ENCODE peak calls at places on chromosomes 2 and 18, in seven cellular contexts. U is endothelial cell; K is prostate gland; B is ascending aorta; F is upper lobe of right lung; P is cardiac fibroblast; Z is activated CD8-positive, alpha-beta T cell treated with anti-CD3 and anti-CD28 coated beads for 36 hours. N is an unnamed sample.

GRCh38 chr18:13223341-13224148 is 5.0 kb downstream of the LDLRAD4 start:
- DNase-seq in Z (peak), F (no peak), U (no peak), B (no peak), P (no peak), K (no peak), N (no peak)

GRCh38 chr2:188675391-188676011 is 298.7 kb upstream of the COL3A1 start:
- DNase-seq in U (no peak), K (no peak), Z (no peak), F (no peak), B (no peak), P (peak), N (no peak)

GRCh38 chr2:102369866-102370265 is 14.3 kb downstream of the IL18R1 start:
- DNase-seq in B (no peak), K (no peak), U (no peak), P (no peak), Z (no peak), F (no peak), N (no peak)

GRCh38 chr2:10279946-10280463 is 22.7 kb upstream of the HPCAL1 start:
- DNase-seq in K (no peak), U (no peak), Z (no peak), P (no peak), B (no peak), F (peak), N (no peak)

GRCh38 chr2:1662606-1663180 is 81.6 kb downstream of the PXDN start:
- DNase-seq in F (no peak), P (no peak), B (no peak), K (no peak), U (no peak), Z (no peak), N (no peak)

GRCh38 chr2:12300927-12301326 is 415.8 kb upstream of the TRIB2 start:
- DNase-seq in Z (no peak), K (no peak), B (no peak), F (no peak), U (no peak), P (no peak), N (no peak)

GRCh38 chr18:68725341-68725740 is 10.4 kb upstream of the TMX3 start:
- DNase-seq in K (no peak), Z (no peak), U (no peak), F (no peak), P (no peak), B (no peak), N (no peak)

GRCh38 chr2:178328037-178328436 is 122.9 kb downstream of the PRKRA start:
- DNase-seq in B (no peak), Z (no peak), F (no peak), K (no peak), P (peak), U (no peak), N (no peak)

GRCh38 chr18:48815581-48816324 is 135.0 kb downstream of the SMAD7 start:
- DNase-seq in Z (no peak), U (no peak), F (peak), P (no peak), B (no peak), K (no peak), N (no peak)

GRCh38 chr2:101124684-101125366 is 26.4 kb downstream of the TBC1D8 start:
- DNase-seq in Z (no peak), U (no peak), F (peak), B (no peak), P (peak), K (no peak), N (no peak)

GRCh38 chr18:64134044-64134757 is 14.7 kb downstream of the LINC00305 start:
- DNase-seq in K (no peak), Z (no peak), B (no peak), U (no peak), P (no peak), F (no peak), N (no peak)

GRCh38 chr2:127608061-127609011 is 37.6 kb upstream of the GPR17 start:
- DNase-seq in U (no peak), B (no peak), P (no peak), F (peak), Z (no peak), K (no peak), N (no peak)

GRCh38 chr2:111168528-111168929 is 47.8 kb downstream of the BCL2L11 start:
- DNase-seq in U (no peak), Z (peak), F (no peak), B (no peak), P (peak), K (no peak), N (peak)

GRCh38 chr2:71187589-71187988 is 39.3 kb downstream of the PAIP2B start:
- DNase-seq in F (no peak), B (no peak), P (no peak), U (no peak), K (no peak), Z (no peak), N (no peak)

GRCh38 chr2:148999451-148999891 is 39.0 kb upstream of the LYPD6B start:
- DNase-seq in Z (no peak), K (peak), P (no peak), F (no peak), U (no peak), B (no peak), N (no peak)

GRCh38 chr2:70767094-70767698 is 804 bp downstream of the ADD2 start:
- DNase-seq in F (no peak), B (no peak), P (no peak), Z (peak), U (peak), K (no peak), N (peak)

GRCh38 chr2:217672472-217672871 is 330.3 kb downstream of the TNS1 start:
- DNase-seq in P (no peak), B (no peak), K (peak), U (no peak), Z (no peak), F (no peak), N (no peak)

GRCh38 chr2:15494877-15495276 is 66.3 kb downstream of the NBAS start:
- DNase-seq in Z (no peak), K (no peak), B (no peak), F (no peak), U (no peak), P (no peak), N (no peak)

GRCh38 chr2:176466918-176467452 is 197.7 kb downstream of the MTX2 start:
- DNase-seq in U (no peak), Z (no peak), P (no peak), K (no peak), B (no peak), F (no peak), N (no peak)

GRCh38 chr2:16442971-16443370 is 222.7 kb downstream of the CYRIA start:
- DNase-seq in F (no peak), P (no peak), B (no peak), K (no peak), U (no peak), Z (no peak), N (no peak)

GRCh38 chr2:51165534-51166260 is 133.8 kb upstream of the NRXN1 start:
- DNase-seq in F (no peak), P (no peak), U (no peak), Z (no peak), K (no peak), B (no peak), N (no peak)

GRCh38 chr18:25866331-25866730 is 224.1 kb downstream of the SS18 start:
- DNase-seq in U (no peak), F (no peak), B (no peak), Z (no peak), K (no peak), P (no peak), N (no peak)

GRCh38 chr2:5672749-5673147 is 19.4 kb upstream of the SOX11 start:
- DNase-seq in B (no peak), P (no peak), F (no peak), K (no peak), U (no peak), Z (no peak), N (no peak)

GRCh38 chr2:225996477-225996858 is 597.0 kb downstream of the NYAP2 start:
- DNase-seq in U (no peak), K (no peak), P (no peak), F (no peak), Z (no peak), B (no peak), N (no peak)

GRCh38 chr2:225998125-225998524 is 598.6 kb downstream of the NYAP2 start:
- DNase-seq in Z (no peak), P (no peak), U (no peak), K (no peak), F (no peak), B (no peak), N (no peak)

GRCh38 chr2:225993430-225993829 is 593.9 kb downstream of the NYAP2 start:
- DNase-seq in F (no peak), K (no peak), B (no peak), Z (no peak), U (no peak), P (peak), N (no peak)

GRCh38 chr2:225994748-225995405 is 595.4 kb downstream of the NYAP2 start:
- DNase-seq in B (no peak), F (no peak), Z (no peak), P (peak), U (no peak), K (no peak), N (no peak)

GRCh38 chr2:225995788-225996476 is 596.4 kb downstream of the NYAP2 start:
- DNase-seq in U (no peak), B (no peak), Z (no peak), K (no peak), P (peak), F (no peak), N (no peak)
- TF ChIP-seq CTCF in U (no peak), B (no peak), Z (no peak), K (no peak), P (no peak), F (no peak), N (no peak)

DNA sequence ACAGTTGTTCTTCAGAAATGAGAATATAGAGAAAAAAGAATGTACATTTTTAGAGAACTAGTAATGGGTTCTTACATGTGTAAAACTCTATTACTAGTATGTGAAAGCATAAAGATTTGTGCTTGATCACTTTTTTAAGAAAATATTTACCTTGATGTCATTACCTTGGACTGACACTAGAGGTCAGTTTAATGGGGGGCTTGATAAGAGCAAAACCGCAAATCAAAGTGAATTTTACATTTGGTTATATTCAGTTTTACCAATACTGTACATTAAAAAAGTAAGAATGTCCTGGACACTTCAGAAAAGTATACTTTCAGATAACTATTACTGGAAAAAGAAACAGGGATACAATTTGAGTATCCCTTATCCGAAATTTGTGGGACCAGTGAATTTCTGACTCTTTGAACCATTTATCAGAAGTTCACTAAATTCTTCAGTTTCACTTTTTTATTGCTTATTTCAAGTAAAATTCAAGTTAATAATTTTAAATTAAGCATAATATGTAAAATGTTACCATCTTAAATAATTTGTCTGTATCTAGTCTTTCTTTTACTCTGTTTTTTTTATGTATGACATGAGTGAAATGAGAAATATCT is 1149.5 kb downstream of the DSC3 start:
- DNase-seq in K (no peak), F (no peak), P (peak), U (no peak), B (no peak), Z (no peak), N (no peak)
- TF ChIP-seq CTCF in K (peak), F (peak), P (peak), U (peak), B (no peak), Z (peak), N (peak)

GRCh38 chr2:36556847-36557246 is 41.1 kb downstream of the FEZ2 start:
- DNase-seq in F (no peak), B (no peak), U (no peak), K (no peak), Z (no peak), P (peak), N (no peak)
- TF ChIP-seq CTCF in F (no peak), B (no peak), U (no peak), K (no peak), Z (no peak), P (no peak), N (no peak)

GRCh38 chr2:168380500-168380899 is 75.6 kb upstream of the CERS6 start:
- DNase-seq in P (no peak), K (no peak), U (no peak), B (no peak), F (no peak), Z (no peak), N (no peak)

GRCh38 chr2:168371273-168371992 is 84.6 kb upstream of the CERS6 start:
- DNase-seq in Z (no peak), F (no peak), B (no peak), P (no peak), U (no peak), K (no peak), N (no peak)

GRCh38 chr2:168378960-168379669 is 77.0 kb upstream of the CERS6 start:
- DNase-seq in U (no peak), Z (peak), B (no peak), K (no peak), F (no peak), P (no peak), N (no peak)

GRCh38 chr2:168373468-168373867 is 82.6 kb upstream of the CERS6 start:
- DNase-seq in P (no peak), F (no peak), U (no peak), K (no peak), Z (no peak), B (no peak), N (no peak)

DNA sequence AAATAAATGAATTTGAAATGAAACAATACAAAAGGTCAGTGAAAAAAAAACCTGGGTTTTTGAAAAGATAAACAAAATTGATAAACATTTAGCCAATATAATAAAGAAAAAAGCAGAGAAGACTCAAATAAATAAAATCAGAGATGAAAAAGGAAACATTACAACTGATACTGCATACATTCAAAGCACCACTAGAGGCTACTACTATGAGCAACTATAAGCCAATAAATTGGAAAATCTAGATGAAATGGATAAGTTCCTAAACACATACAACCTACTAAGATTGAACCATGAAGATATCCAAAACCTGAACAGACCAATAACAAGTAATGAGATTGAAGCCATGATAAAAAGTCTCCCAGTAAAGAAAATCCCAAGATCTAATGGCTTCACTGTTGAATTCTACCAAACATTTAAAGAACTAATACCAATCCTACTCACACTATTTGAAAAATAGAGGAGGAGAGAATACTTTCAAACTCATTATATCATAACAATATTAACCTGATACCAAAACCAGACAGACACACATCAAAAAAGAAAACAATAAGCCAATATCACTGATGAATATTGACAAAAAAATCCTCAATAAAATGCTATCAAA is 80.8 kb upstream of the CERS6 start:
- DNase-seq in K (no peak), F (no peak), P (no peak), Z (no peak), U (no peak), B (no peak), N (no peak)
- TF ChIP-seq CTCF in K (no peak), F (peak), P (peak), Z (peak), U (peak), B (no peak), N (peak)

GRCh38 chr18:42275138-42275535 is 320.1 kb downstream of the PIK3C3 start:
- DNase-seq in P (no peak), Z (no peak), K (no peak), U (no peak), F (no peak), B (no peak), N (no peak)

GRCh38 chr18:42268793-42269192 is 313.8 kb downstream of the PIK3C3 start:
- DNase-seq in K (no peak), U (no peak), F (no peak), Z (no peak), P (no peak), B (no peak), N (no peak)

GRCh38 chr18:42275949-42276730 is 321.1 kb downstream of the PIK3C3 start:
- DNase-seq in K (no peak), P (no peak), B (no peak), F (no peak), Z (no peak), U (no peak), N (no peak)

GRCh38 chr18:42271656-42272355 is 316.8 kb downstream of the PIK3C3 start:
- DNase-seq in Z (no peak), B (no peak), U (no peak), F (no peak), P (no peak), K (no peak), N (no peak)

GRCh38 chr18:42274488-42275137 is 319.6 kb downstream of the PIK3C3 start:
- DNase-seq in Z (peak), F (no peak), B (no peak), K (no peak), P (peak), U (peak), N (peak)
- TF ChIP-seq CTCF in Z (no peak), F (no peak), B (no peak), K (no peak), P (peak), U (peak), N (peak)

GRCh38 chr2:30338475-30338874 is 107.1 kb downstream of the LBH start:
- DNase-seq in K (no peak), Z (no peak), U (no peak), P (no peak), B (no peak), F (no peak), N (no peak)

GRCh38 chr2:30336978-30337841 is 105.9 kb downstream of the LBH start:
- DNase-seq in B (no peak), Z (peak), P (no peak), K (no peak), U (no peak), F (no peak), N (peak)

GRCh38 chr2:30334738-30335426 is 103.5 kb downstream of the LBH start:
- DNase-seq in B (no peak), Z (peak), P (no peak), U (no peak), F (no peak), K (no peak), N (no peak)

GRCh38 chr2:30339071-30339470 is 107.7 kb downstream of the LBH start:
- DNase-seq in F (no peak), P (no peak), Z (no peak), B (no peak), U (no peak), K (no peak), N (peak)

DNA sequence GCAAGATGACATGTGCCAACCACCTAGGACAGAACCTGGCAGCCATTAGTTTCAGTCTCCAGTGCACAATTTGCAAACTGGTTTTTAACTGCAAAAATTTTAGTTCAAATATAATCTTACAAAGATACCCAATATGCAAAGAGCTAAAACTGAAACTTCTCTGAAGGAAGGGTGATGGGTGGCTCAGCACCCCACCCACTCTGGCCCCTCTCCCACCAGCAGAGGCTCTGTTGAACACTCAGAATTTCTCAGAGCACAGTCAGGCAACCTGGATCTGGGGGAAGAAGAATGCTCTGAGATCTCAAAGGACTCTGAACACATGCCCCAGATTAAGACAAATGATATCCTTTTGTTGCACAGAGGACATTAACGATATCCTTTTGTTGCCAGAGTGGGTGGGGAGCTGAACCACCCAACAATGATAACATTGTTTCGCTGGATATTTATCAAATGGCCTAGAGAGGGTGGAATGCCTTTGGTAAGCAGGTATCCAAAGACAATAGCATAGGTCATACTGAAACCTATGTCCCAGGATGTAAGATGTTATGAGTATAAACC is 104.7 kb downstream of the LBH start:
- DNase-seq in F (no peak), B (no peak), U (no peak), P (no peak), K (no peak), Z (peak), N (no peak)
- TF ChIP-seq CTCF in F (no peak), B (no peak), U (no peak), P (no peak), K (no peak), Z (no peak), N (no peak)

DNA sequence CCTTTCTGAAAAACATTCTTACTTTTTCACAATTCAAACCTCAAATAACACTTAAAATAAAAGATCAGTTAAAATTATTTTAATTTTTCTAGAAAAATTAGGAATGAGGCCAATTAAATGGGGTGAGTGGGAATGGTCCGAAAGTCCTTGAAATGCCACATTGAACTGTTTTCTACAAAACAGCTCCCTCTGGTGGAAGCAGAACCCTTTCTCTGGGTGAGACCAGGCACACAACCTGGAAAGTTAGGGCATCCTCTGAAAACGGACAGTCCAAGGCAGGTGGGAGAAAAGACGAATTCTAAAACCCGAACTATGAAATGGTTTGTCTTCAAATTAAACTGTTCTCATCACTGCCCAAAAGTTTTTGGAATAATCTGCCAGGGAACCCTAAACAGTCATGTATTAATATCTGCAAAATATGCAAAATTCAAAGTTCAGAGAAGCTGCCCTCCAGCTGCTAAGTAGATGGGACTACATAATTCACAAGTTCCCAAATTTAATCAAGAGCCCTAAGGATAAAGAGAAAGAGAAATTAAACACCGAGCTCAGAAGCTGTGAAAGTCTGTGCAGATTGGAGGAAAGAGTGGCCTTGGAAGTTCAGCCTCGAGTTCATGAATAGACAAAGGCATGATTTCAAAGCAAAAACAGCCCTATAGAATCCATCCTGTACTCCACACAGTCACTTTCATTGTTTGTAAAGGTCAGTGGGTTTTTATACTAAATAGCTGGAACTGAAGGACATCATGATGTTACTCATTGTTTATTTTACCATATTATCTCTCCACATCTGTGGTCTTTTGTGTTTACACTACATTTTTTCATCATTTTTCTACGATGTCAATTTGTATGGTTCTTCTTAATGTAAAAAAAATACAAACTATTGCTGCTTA is 108.3 kb downstream of the PIEZO2 start:
- DNase-seq in F (no peak), U (peak), Z (peak), B (no peak), K (peak), P (peak), N (peak)
- TF ChIP-seq CTCF in F (peak), U (peak), Z (peak), B (peak), K (peak), P (peak), N (peak)

N was measured in GM13977.